ENCODE peak calls at places on chromosomes 5 and 9, in eight cellular contexts. M, K, D, I, F, T, Y and O are unnamed samples.

GRCh38 chr5:55897905-55898304 is 46.7 kb downstream of the IL31RA start:
- DNase-seq in I (no peak), K (no peak), D (peak; percentile 66), M (peak; percentile 95), F (peak; percentile 97), Y (no peak), T (no peak), O (no peak)

GRCh38 chr5:67799732-67800234 is 415.8 kb upstream of the PIK3R1 start:
- DNase-seq in D (no peak), F (peak; percentile 10), M (peak; percentile 48), I (no peak), T (no peak), K (no peak), Y (peak; percentile 79), O (no peak)

GRCh38 chr5:39775058-39775457 is 350.3 kb upstream of the DAB2 start:
- DNase-seq in T (no peak), K (no peak), I (no peak), F (peak; percentile 60), Y (no peak), M (peak; percentile 71), D (no peak), O (no peak)

GRCh38 chr5:124289641-124290201 is 456.7 kb downstream of the ZNF608 start:
- DNase-seq in F (no peak), K (no peak), M (no peak), I (peak; percentile 78), T (no peak), Y (no peak), D (peak; percentile 82), O (peak; percentile 5)

GRCh38 chr9:94918038-94918753 is 191.7 kb downstream of the AOPEP start:
- DNase-seq in K (no peak), M (no peak), F (no peak), Y (peak; percentile 46), I (no peak), D (no peak), T (no peak), O (no peak)

GRCh38 chr9:88725300-88726024 is 190.5 kb downstream of the NXNL2 start:
- DNase-seq in I (no peak), M (no peak), T (no peak), F (no peak), K (no peak), D (no peak), Y (no peak), O (no peak)

GRCh38 chr9:107054146-107054545 is 191.2 kb downstream of the ZNF462 start:
- DNase-seq in I (no peak), Y (no peak), T (no peak), D (no peak), M (no peak), F (no peak), K (no peak), O (no peak)

GRCh38 chr5:176899946-176900782 is 1.0 kb upstream of the HK3 start:
- DNase-seq in K (no peak), M (no peak), T (no peak), Y (no peak), D (no peak), F (no peak), I (no peak), O (no peak)

GRCh38 chr5:176888865-176889165 is 10.3 kb downstream of the HK3 start:
- DNase-seq in M (no peak), Y (peak; percentile 43), F (no peak), T (no peak), I (no peak), D (no peak), K (no peak), O (no peak)

GRCh38 chr5:95029569-95030366 is 255.1 kb downstream of the MCTP1 start:
- DNase-seq in Y (no peak), I (no peak), F (peak; percentile 7), D (no peak), T (no peak), K (no peak), M (no peak), O (no peak)

GRCh38 chr5:39218482-39219381 is 631 bp downstream of the FYB1 start:
- DNase-seq in F (no peak), M (no peak), K (no peak), T (no peak), I (no peak), D (no peak), Y (no peak), O (no peak)

GRCh38 chr5:110903966-110904365 is 165.2 kb downstream of the SLC25A46 start:
- DNase-seq in I (no peak), D (no peak), K (no peak), Y (no peak), F (peak; percentile 30), M (peak; percentile 67), T (no peak), O (no peak)

GRCh38 chr9:90092512-90092911 is 487.7 kb downstream of the GADD45G start:
- DNase-seq in Y (no peak), T (no peak), I (no peak), D (no peak), M (no peak), F (no peak), K (no peak), O (peak; percentile 73)

GRCh38 chr9:88660611-88661010 is 125.6 kb downstream of the NXNL2 start:
- DNase-seq in D (no peak), T (no peak), M (no peak), I (no peak), K (no peak), Y (no peak), F (peak; percentile 71), O (peak; percentile 8)

GRCh38 chr9:18923671-18924430 is 109.2 kb downstream of the SAXO1 start:
- DNase-seq in Y (no peak), T (no peak), F (no peak), M (no peak), I (no peak), D (no peak), K (no peak), O (no peak)

GRCh38 chr5:135721548-135722090 is 112.8 kb upstream of the SLC25A48 start:
- DNase-seq in F (no peak), Y (no peak), D (no peak), T (no peak), M (no peak), I (no peak), K (no peak), O (no peak)

GRCh38 chr9:121612511-121612998 is 38.9 kb upstream of the DAB2IP start:
- DNase-seq in F (no peak), K (no peak), T (no peak), M (no peak), D (no peak), Y (no peak), I (no peak), O (no peak)

GRCh38 chr5:123371575-123372179 is 51.5 kb downstream of the CEP120 start:
- DNase-seq in F (peak; percentile 14), T (no peak), I (no peak), M (no peak), D (no peak), K (peak; percentile 34), Y (no peak), O (peak; percentile 15)

GRCh38 chr5:73532195-73532594 is 33.2 kb downstream of the ANKRA2 start:
- DNase-seq in F (no peak), K (no peak), T (no peak), Y (no peak), I (no peak), D (no peak), M (no peak), O (no peak)

GRCh38 chr9:117927354-117927753 is 223.2 kb downstream of the TLR4 start:
- DNase-seq in K (no peak), I (no peak), F (no peak), T (no peak), M (no peak), D (no peak), Y (no peak), O (no peak)

GRCh38 chr9:121350993-121351561 is 19.0 kb downstream of the STOM start:
- DNase-seq in D (peak; percentile 84), F (peak; percentile 92), K (no peak), Y (no peak), I (peak; percentile 78), T (no peak), M (peak; percentile 83), O (no peak)

GRCh38 chr9:21994996-21995651 is 533 bp downstream of the CDKN2B-AS1 start:
- DNase-seq in Y (no peak), K (peak; percentile 71), F (peak; percentile 77), I (peak; percentile 80), D (peak; percentile 37), M (peak; percentile 63), T (peak; percentile 39), O (peak; percentile 90)

GRCh38 chr5:92838253-92838652 is 742.8 kb downstream of the NR2F1-AS1 start:
- DNase-seq in K (no peak), T (no peak), F (peak; percentile 20), D (no peak), M (no peak), Y (no peak), I (no peak), O (no peak)

GRCh38 chr5:6135977-6136376 is 242.4 kb downstream of the MED10 start:
- DNase-seq in T (no peak), M (no peak), Y (no peak), K (no peak), F (no peak), D (no peak), I (no peak), O (peak; percentile 11)

GRCh38 chr9:91033802-91034201 is 232.2 kb downstream of the SYK start:
- DNase-seq in I (no peak), F (peak; percentile 18), T (peak; percentile 24), Y (peak; percentile 67), D (no peak), K (peak; percentile 68), M (no peak), O (peak; percentile 51)

GRCh38 chr5:159990506-159990905 is 18.4 kb upstream of the TTC1 start:
- DNase-seq in I (no peak), K (no peak), M (no peak), F (no peak), D (no peak), Y (no peak), T (no peak), O (no peak)

GRCh38 chr9:97808972-97809371 is 44.1 kb upstream of the FOXE1 start:
- DNase-seq in D (no peak), I (no peak), M (peak; percentile 2), T (no peak), K (no peak), Y (no peak), F (no peak), O (no peak)

GRCh38 chr9:129701054-129701453 is 35.6 kb downstream of the PRRX2 start:
- DNase-seq in D (no peak), F (no peak), K (no peak), I (no peak), T (no peak), M (no peak), Y (no peak), O (no peak)

GRCh38 chr5:53067641-53068040 is 41.9 kb downstream of the MOCS2 start:
- DNase-seq in T (no peak), I (no peak), M (no peak), K (no peak), D (no peak), Y (no peak), F (peak; percentile 65), O (no peak)

GRCh38 chr9:107600060-107600573 is 110.5 kb upstream of the KLF4 start:
- DNase-seq in Y (no peak), K (no peak), I (no peak), D (no peak), T (no peak), F (no peak), M (peak; percentile 68), O (no peak)

GRCh38 chr5:135204151-135204600 is 170.1 kb upstream of the PITX1 start:
- DNase-seq in D (no peak), T (no peak), M (peak; percentile 19), I (no peak), F (peak; percentile 23), K (no peak), Y (no peak), O (no peak)

GRCh38 chr5:62354028-62354874 is 48.2 kb downstream of the KIF2A start:
- DNase-seq in I (no peak), F (peak; percentile 73), K (no peak), T (no peak), D (no peak), M (peak; percentile 38), Y (no peak), O (no peak)

GRCh38 chr5:126852104-126852531 is 75.2 kb downstream of the LMNB1 start:
- DNase-seq in K (no peak), D (no peak), M (no peak), F (peak; percentile 30), T (no peak), I (no peak), Y (no peak), O (no peak)

GRCh38 chr9:32180597-32180996 is 203.8 kb upstream of the ACO1 start:
- DNase-seq in D (no peak), T (no peak), F (no peak), K (no peak), M (no peak), I (no peak), Y (no peak), O (no peak)